ENCODE peak calls at places on chromosome 15, in six cellular contexts. Y is esophagus squamous epithelium, R is H9, C is tibial nerve, J is HCT116, V is kidney. X is an unnamed sample. For H3K4me1, the result is how much of the 10 kb centered on the place peaks cover.

GRCh38 chr15:31470756-31471155 is 144.1 kb downstream of the KLF13 start:
- DNase-seq in R (peak), C (no peak), V (no peak), Y (no peak), J (no peak), X (no peak)

GRCh38 chr15:70627734-70628541 is 135.4 kb downstream of the UACA start:
- DNase-seq in C (no peak), R (no peak), V (no peak), Y (no peak), J (no peak), X (no peak)

GRCh38 chr15:56964182-56964581 is 45.7 kb downstream of the TCF12 start:
- DNase-seq in R (no peak), J (no peak), V (no peak), C (no peak), Y (no peak), X (no peak)

GRCh38 chr15:85956515-85957275 is 123.0 kb upstream of the AGBL1 start:
- DNase-seq in Y (no peak), V (no peak), R (no peak), C (no peak), J (no peak), X (no peak)

GRCh38 chr15:39869251-39869650 is 50.8 kb downstream of the GPR176 start:
- DNase-seq in J (no peak), C (no peak), R (no peak), Y (no peak), V (no peak), X (no peak)

GRCh38 chr15:33912326-33912725 is 56.0 kb upstream of the CHRM5 start:
- DNase-seq in R (no peak), C (no peak), Y (no peak), J (no peak), V (no peak), X (no peak)

GRCh38 chr15:94412979-94413741 is 181.8 kb downstream of the MCTP2 start:
- DNase-seq in J (peak), C (no peak), R (no peak), Y (no peak), V (no peak), X (peak)

GRCh38 chr15:38367476-38367875 is 86.5 kb upstream of the FAM98B start:
- DNase-seq in V (no peak), R (no peak), Y (no peak), J (no peak), C (no peak), X (no peak)

GRCh38 chr15:100156201-100156600 is 185.6 kb downstream of the ADAMTS17 start:
- DNase-seq in J (no peak), Y (no peak), C (no peak), V (no peak), R (no peak), X (no peak)

GRCh38 chr15:80957556-80957955 is 32.1 kb downstream of the MESD start:
- DNase-seq in Y (no peak), V (no peak), C (no peak), J (no peak), R (no peak), X (no peak)

GRCh38 chr15:101135532-101136166 is 116.2 kb downstream of the CHSY1 start:
- DNase-seq in C (no peak), V (peak), J (no peak), R (no peak), Y (no peak), X (no peak)

GRCh38 chr15:72855791-72856190 is 72.2 kb upstream of the ADPGK start:
- DNase-seq in R (no peak), V (no peak), Y (no peak), J (no peak), C (no peak), X (no peak)

GRCh38 chr15:31442203-31443090 is 115.8 kb downstream of the KLF13 start:
- DNase-seq in R (no peak), Y (no peak), J (no peak), C (no peak), V (no peak), X (peak)

GRCh38 chr15:37773111-37773860 is 161.2 kb upstream of the TMCO5A start:
- DNase-seq in C (no peak), V (no peak), Y (no peak), J (no peak), R (no peak), X (no peak)

GRCh38 chr15:38054488-38054887 is 120.0 kb downstream of the TMCO5A start:
- DNase-seq in R (no peak), J (no peak), C (no peak), Y (no peak), V (no peak), X (no peak)

GRCh38 chr15:85003593-85004312 is 22.1 kb downstream of the PDE8A start:
- DNase-seq in J (no peak), Y (no peak), V (no peak), C (no peak), R (no peak), X (no peak)

GRCh38 chr15:77419050-77419835 is 661 bp downstream of the PEAK1 start:
- DNase-seq in R (peak), C (peak), J (no peak), V (peak), Y (no peak), X (no peak)

GRCh38 chr15:43954181-43954621 is 127.4 kb downstream of the WDR76 start:
- DNase-seq in Y (no peak), R (no peak), V (no peak), J (no peak), C (no peak), X (no peak)

GRCh38 chr15:83871808-83872559 is 218.1 kb downstream of the ADAMTSL3 start:
- DNase-seq in V (no peak), J (no peak), Y (no peak), R (no peak), C (no peak), X (peak)

GRCh38 chr15:28994830-28995180 is 109.0 kb downstream of the APBA2 start:
- DNase-seq in V (no peak), J (no peak), C (no peak), Y (no peak), R (no peak), X (no peak)

GRCh38 chr15:77654975-77655374 is 22.3 kb upstream of the LINGO1 start:
- DNase-seq in Y (no peak), C (no peak), J (peak), R (peak), V (no peak), X (no peak)

GRCh38 chr15:90598053-90598577 is 68.4 kb downstream of the CRTC3 start:
- DNase-seq in C (peak), J (no peak), V (peak), R (peak), Y (peak), X (no peak)

GRCh38 chr15:88655103-88655553 is 16.3 kb downstream of the ISG20 start:
- DNase-seq in Y (no peak), R (no peak), J (no peak), V (no peak), C (no peak), X (no peak)

GRCh38 chr15:99983894-99984293 is 250.7 kb upstream of the LYSMD4 start:
- DNase-seq in J (no peak), C (no peak), V (peak), R (peak), Y (no peak), X (no peak)

GRCh38 chr15:101620645-101621044 is 31.5 kb downstream of the TM2D3 start:
- DNase-seq in V (no peak), R (no peak), Y (no peak), J (no peak), C (no peak), X (no peak)

GRCh38 chr15:86647810-86648440 is 568.3 kb downstream of the AGBL1 start:
- DNase-seq in V (no peak), C (no peak), R (no peak), Y (no peak), J (no peak), X (no peak)

GRCh38 chr15:45441686-45442085 is 63.3 kb upstream of the GATM start:
- DNase-seq in Y (no peak), V (no peak), J (no peak), C (no peak), R (no peak), X (no peak)

GRCh38 chr15:50358805-50359204 is 3.8 kb upstream of the GABPB1 start:
- DNase-seq in J (peak), C (no peak), Y (no peak), V (no peak), R (peak), X (no peak)

GRCh38 chr15:65323071-65323511 is 18.6 kb downstream of the RNU5B-1 start:
- DNase-seq in C (no peak), R (no peak), J (no peak), V (no peak), Y (no peak), X (no peak)

GRCh38 chr15:69390575-69390974 is 23.6 kb upstream of the KIF23 start:
- DNase-seq in J (no peak), C (no peak), Y (no peak), R (no peak), V (no peak), X (peak)
- H3K27ac ChIP-seq in J (no peak), C (no peak), Y (no peak), R (no peak), V (no peak), X (peak)

GRCh38 chr15:25787855-25788521 is 75.1 kb downstream of the ATP10A start:
- DNase-seq in Y (no peak), C (no peak), V (peak), J (no peak), R (no peak), X (no peak)

GRCh38 chr15:25789206-25789605 is 73.9 kb downstream of the ATP10A start:
- DNase-seq in R (no peak), V (peak), Y (no peak), J (no peak), C (no peak), X (no peak)

GRCh38 chr15:25786040-25786439 is 77.1 kb downstream of the ATP10A start:
- DNase-seq in J (no peak), V (peak), R (no peak), C (no peak), Y (no peak), X (no peak)

GRCh38 chr15:25785643-25786029 is 77.5 kb downstream of the ATP10A start:
- DNase-seq in J (no peak), C (no peak), Y (no peak), R (no peak), V (peak), X (no peak)

DNA sequence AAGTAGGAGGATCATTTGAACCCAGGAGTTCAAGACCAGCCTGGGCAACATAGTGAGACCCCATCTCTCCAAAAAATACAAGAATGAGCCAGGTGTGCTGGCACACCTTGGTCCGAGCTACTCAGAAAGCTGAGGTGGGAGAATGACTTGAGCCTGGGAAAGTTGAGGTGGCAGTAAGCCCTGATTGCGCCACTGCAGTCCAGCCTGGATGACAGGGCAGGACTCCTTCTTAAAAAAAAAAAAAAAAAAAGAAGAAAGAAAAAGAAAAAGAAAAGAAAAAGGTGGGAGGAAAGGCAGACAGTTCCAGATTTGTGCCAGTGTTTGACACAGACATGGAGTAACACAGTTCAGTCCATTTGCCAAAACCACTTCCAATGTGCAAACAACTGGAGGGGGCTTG is 75.7 kb downstream of the ATP10A start:
- DNase-seq in C (no peak), V (peak), R (no peak), J (no peak), Y (no peak), X (no peak)
- H3K4me1 ChIP-seq in C (half or more), V (under half), R (under half), J (under half), Y (under half), X (under half)

DNA sequence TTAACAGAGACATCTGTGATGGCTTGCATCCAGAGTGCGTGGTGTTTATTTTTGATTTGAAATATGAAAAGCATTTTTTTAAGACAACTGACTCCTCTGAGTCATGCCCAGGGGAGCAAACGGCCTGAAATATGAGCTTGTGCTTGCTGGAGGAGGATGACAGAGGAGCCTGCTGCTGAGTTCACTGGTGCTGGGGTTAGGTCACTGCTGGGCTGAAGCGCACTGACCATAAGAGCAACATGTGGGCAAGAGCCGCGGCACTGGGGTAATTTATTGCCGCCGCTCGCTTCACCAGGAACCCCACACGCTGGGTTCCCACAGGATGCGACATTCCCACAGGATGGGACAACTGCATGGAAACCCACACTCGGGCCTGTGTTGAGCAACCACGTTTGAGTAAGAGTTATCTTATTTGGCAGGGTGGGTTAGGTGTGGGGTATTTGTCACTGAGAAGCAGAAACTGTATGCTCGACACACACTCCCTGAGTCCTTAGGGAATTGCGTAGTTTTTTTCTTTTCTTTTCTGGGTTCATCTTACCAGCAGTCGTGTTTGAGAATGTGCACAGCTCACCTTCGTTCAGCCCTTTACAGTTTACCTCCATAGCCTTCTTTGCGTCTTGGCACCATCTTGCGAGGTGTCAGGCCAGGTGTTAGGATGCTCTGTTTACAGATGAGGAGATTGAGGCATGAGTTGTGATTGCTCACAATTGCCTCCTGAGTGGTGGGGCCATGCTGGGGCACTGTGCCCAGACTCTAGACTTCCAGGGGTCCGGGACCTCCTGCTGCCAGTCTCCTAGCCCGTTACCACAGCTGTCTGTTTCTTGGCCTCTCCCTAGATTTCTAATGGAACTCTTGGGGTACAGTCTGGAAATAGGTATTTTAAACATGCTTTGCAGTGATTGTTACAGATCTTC is 60.4 kb downstream of the SMAD3 start:
- DNase-seq in V (peak), C (peak), J (peak), Y (no peak), R (no peak), X (peak)
- H3K27ac ChIP-seq in V (peak), C (peak), J (peak), Y (peak), R (no peak), X (peak)

DNA sequence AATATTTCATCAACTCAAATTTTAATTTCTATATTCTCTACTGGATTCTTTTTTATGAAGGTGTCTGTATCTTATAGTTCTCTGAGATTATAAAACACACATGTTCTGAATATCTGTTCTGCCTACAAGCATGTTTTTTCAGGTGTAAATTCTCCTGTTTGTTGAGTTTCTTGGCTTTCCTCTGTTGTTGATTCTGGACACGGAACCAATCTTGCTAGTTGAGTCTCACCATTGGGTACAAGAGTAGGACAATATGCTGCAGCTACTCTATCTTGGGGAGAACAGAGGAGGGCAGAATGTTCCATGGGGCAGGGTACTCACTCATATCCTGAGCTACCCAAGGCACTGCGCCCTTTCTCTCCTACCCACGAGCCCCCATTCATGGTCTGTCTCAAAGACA is 104.9 kb downstream of the GREM1 start:
- DNase-seq in J (no peak), Y (no peak), C (no peak), V (no peak), R (no peak), X (no peak)
- H3K4me1 ChIP-seq in J (under half), Y (under half), C (under half), V (under half), R (under half), X (under half)

GRCh38 chr15:76164602-76165001 is 104.8 kb downstream of the TMEM266 start:
- DNase-seq in J (no peak), C (no peak), Y (no peak), V (no peak), R (no peak), X (no peak)
- H3K27ac ChIP-seq in J (no peak), C (no peak), Y (no peak), V (no peak), R (no peak), X (no peak)

GRCh38 chr15:92801774-92802464 is 98.2 kb upstream of the CHD2 start:
- DNase-seq in R (no peak), Y (no peak), C (peak), V (no peak), J (peak), X (peak)
- H3K4me1 ChIP-seq in R (under half), Y (under half), C (under half), V (under half), J (half or more), X (under half)